ENCODE peak calls at places on chromosome 4, in eight cellular contexts. Z, S, R, P, C, G, J and X are unnamed samples.
A peak's percentile ranks its signal among the peaks of the same experiment; 100 is the strongest.

GRCh38 chr4:26235500-26235899 is 85.3 kb upstream of the RBPJ start:
- DNase-seq in Z (peak; percentile 84), S (no peak), R (peak; percentile 49), P (no peak), C (peak; percentile 75), G (peak; percentile 47), J (peak; percentile 85), X (no peak)

GRCh38 chr4:119025440-119025839 is 110.2 kb upstream of the MYOZ2 start:
- DNase-seq in Z (peak; percentile 84), S (peak; percentile 35), R (peak; percentile 74), P (no peak), C (peak; percentile 70), G (peak; percentile 77), J (peak; percentile 81), X (no peak)

GRCh38 chr4:97866821-97867556 is 276.3 kb downstream of the STPG2 start:
- DNase-seq in Z (no peak), S (no peak), R (no peak), P (no peak), C (no peak), G (no peak), J (no peak), X (no peak)

GRCh38 chr4:149555146-149555545 is 260.5 kb downstream of the IQCM start:
- DNase-seq in Z (no peak), S (no peak), R (peak; percentile 12), P (no peak), C (no peak), G (peak; percentile 70), J (peak; percentile 13), X (no peak)

GRCh38 chr4:7529368-7529923 is 94.7 kb upstream of the PSAPL1 start:
- DNase-seq in Z (no peak), S (no peak), R (no peak), P (peak; percentile 50), C (no peak), G (no peak), J (no peak), X (peak; percentile 68)

GRCh38 chr4:74675673-74676279 is 118.5 kb downstream of the BTC start:
- DNase-seq in Z (peak; percentile 83), S (peak; percentile 80), R (peak; percentile 60), P (peak; percentile 62), C (peak; percentile 76), G (peak; percentile 57), J (peak; percentile 89), X (no peak)

GRCh38 chr4:53514509-53514908 is 76.8 kb downstream of the LNX1 start:
- DNase-seq in Z (no peak), S (no peak), R (no peak), P (no peak), C (peak; percentile 29), G (no peak), J (no peak), X (no peak)

GRCh38 chr4:139300431-139301142 is 718 bp upstream of the NAA15 start:
- DNase-seq in Z (peak; percentile 86), S (no peak), R (peak; percentile 68), P (peak; percentile 31), C (peak; percentile 72), G (peak; percentile 70), J (peak; percentile 80), X (no peak)

GRCh38 chr4:127103723-127104122 is 529.0 kb upstream of the INTU start:
- DNase-seq in Z (no peak), S (no peak), R (no peak), P (no peak), C (no peak), G (peak; percentile 50), J (no peak), X (no peak)

GRCh38 chr4:80471701-80472100 is 136.2 kb downstream of the CFAP299 start:
- DNase-seq in Z (peak; percentile 24), S (no peak), R (peak; percentile 44), P (peak; percentile 32), C (peak; percentile 67), G (peak; percentile 44), J (no peak), X (no peak)

GRCh38 chr4:152939655-152940054 is 3.5 kb downstream of the FHDC1 start:
- DNase-seq in Z (no peak), S (no peak), R (no peak), P (peak; percentile 33), C (no peak), G (no peak), J (no peak), X (no peak)

GRCh38 chr4:122827899-122828601 is 1.4 kb downstream of the FGF2 start:
- DNase-seq in Z (peak; percentile 80), S (no peak), R (peak; percentile 68), P (peak; percentile 85), C (peak; percentile 77), G (peak; percentile 73), J (peak; percentile 87), X (peak; percentile 77)

GRCh38 chr4:184384056-184384809 is 90.1 kb downstream of the IRF2 start:
- DNase-seq in Z (peak; percentile 73), S (no peak), R (peak; percentile 93), P (peak; percentile 27), C (peak; percentile 96), G (peak; percentile 96), J (peak; percentile 89), X (no peak)

GRCh38 chr4:11768251-11768972 is 339.7 kb upstream of the HS3ST1 start:
- DNase-seq in Z (no peak), S (no peak), R (no peak), P (no peak), C (no peak), G (no peak), J (no peak), X (no peak)

GRCh38 chr4:37935026-37935425 is 25.2 kb upstream of the PTTG2 start:
- DNase-seq in Z (no peak), S (no peak), R (no peak), P (no peak), C (no peak), G (no peak), J (no peak), X (no peak)

GRCh38 chr4:107643021-107643420 is 77.0 kb downstream of the PAPSS1 start:
- DNase-seq in Z (no peak), S (no peak), R (no peak), P (no peak), C (no peak), G (no peak), J (peak; percentile 31), X (no peak)

GRCh38 chr4:187478292-187479205 is 517.0 kb upstream of the ZFP42 start:
- DNase-seq in Z (peak; percentile 51), S (no peak), R (peak; percentile 35), P (no peak), C (peak; percentile 95), G (peak; percentile 86), J (peak; percentile 89), X (no peak)

GRCh38 chr4:738781-739280 is 33.2 kb downstream of the PCGF3 start:
- DNase-seq in Z (no peak), S (no peak), R (no peak), P (no peak), C (no peak), G (no peak), J (no peak), X (no peak)

GRCh38 chr4:150178161-150178560 is 99.9 kb downstream of the DCLK2 start:
- DNase-seq in Z (no peak), S (no peak), R (no peak), P (no peak), C (peak; percentile 50), G (peak; percentile 90), J (peak; percentile 79), X (no peak)

GRCh38 chr4:55866290-55866907 is 13.0 kb downstream of the EXOC1 start:
- DNase-seq in Z (peak; percentile 98), S (peak; percentile 82), R (peak; percentile 89), P (no peak), C (peak; percentile 96), G (peak; percentile 96), J (peak; percentile 93), X (no peak)

GRCh38 chr4:120636120-120636630 is 286.4 kb downstream of the PRDM5 start:
- DNase-seq in Z (peak; percentile 6), S (no peak), R (no peak), P (no peak), C (no peak), G (peak; percentile 2), J (peak; percentile 7), X (no peak)

DNA sequence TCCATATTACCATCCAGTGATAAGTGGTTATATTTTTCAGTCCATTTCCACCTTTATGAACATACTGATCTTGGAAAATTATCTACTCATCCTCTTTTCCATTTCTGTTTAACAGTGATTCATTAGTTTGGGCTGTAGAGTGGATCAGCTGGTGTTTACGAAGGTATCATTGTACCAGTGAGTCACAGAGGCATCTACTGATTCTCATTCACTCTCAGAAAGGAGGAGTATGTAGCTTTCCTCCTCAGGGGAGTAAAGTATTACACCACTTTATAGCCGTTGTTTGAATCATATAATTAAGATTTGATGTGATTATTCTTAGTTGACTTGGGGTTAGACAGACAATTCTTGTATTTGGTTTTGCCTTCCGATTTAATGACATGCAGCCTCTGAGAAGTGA is 74.7 kb downstream of the GALNT7 start:
- DNase-seq in Z (peak; percentile 85), S (no peak), R (peak; percentile 88), P (no peak), C (peak; percentile 88), G (peak; percentile 87), J (peak; percentile 57), X (no peak)
- H3K9ac ChIP-seq in Z (no peak overlapping the region), S (no peak overlapping the region), R (no peak overlapping the region), P (no peak overlapping the region), C (no peak overlapping the region), G (no peak overlapping the region), J (no peak overlapping the region), X (no peak overlapping the region)

GRCh38 chr4:2501034-2501594 is 32.2 kb downstream of the RNF4 start:
- DNase-seq in Z (no peak), S (no peak), R (no peak), P (no peak), C (no peak), G (no peak), J (no peak), X (no peak)
- H3K4me3 ChIP-seq in Z (no peak overlapping the region), S (no peak overlapping the region), R (no peak overlapping the region), P (no peak overlapping the region), C (no peak overlapping the region), G (no peak overlapping the region), J (no peak overlapping the region), X (no peak overlapping the region)

GRCh38 chr4:185467991-185468390 is 3.5 kb downstream of the CCDC110 start:
- DNase-seq in Z (no peak), S (no peak), R (no peak), P (no peak), C (no peak), G (no peak), J (no peak), X (no peak)

GRCh38 chr4:185464887-185465286 is 6.6 kb downstream of the CCDC110 start:
- DNase-seq in Z (no peak), S (no peak), R (no peak), P (no peak), C (peak; percentile 72), G (no peak), J (peak; percentile 30), X (no peak)

GRCh38 chr4:185465707-185466106 is 5.8 kb downstream of the CCDC110 start:
- DNase-seq in Z (no peak), S (no peak), R (no peak), P (no peak), C (no peak), G (no peak), J (no peak), X (no peak)

GRCh38 chr4:185468999-185469398 is 2.5 kb downstream of the CCDC110 start:
- DNase-seq in Z (no peak), S (no peak), R (no peak), P (no peak), C (no peak), G (no peak), J (no peak), X (no peak)

GRCh38 chr4:185467101-185467500 is 4.4 kb downstream of the CCDC110 start:
- DNase-seq in Z (peak; percentile 59), S (no peak), R (no peak), P (no peak), C (peak; percentile 57), G (peak; percentile 3), J (peak; percentile 30), X (no peak)
- H3K9ac ChIP-seq in Z (no peak overlapping the region), S (no peak overlapping the region), R (no peak overlapping the region), P (no peak overlapping the region), C (peak overlapping the region; percentile 23), G (no peak overlapping the region), J (peak overlapping the region; percentile 37), X (no peak overlapping the region)

GRCh38 chr4:141233673-141234072 is 13.0 kb downstream of the ZNF330 start:
- DNase-seq in Z (no peak), S (no peak), R (no peak), P (no peak), C (no peak), G (no peak), J (no peak), X (no peak)
- H3K4me3 ChIP-seq in Z (no peak overlapping the region), S (no peak overlapping the region), R (no peak overlapping the region), P (no peak overlapping the region), C (no peak overlapping the region), G (no peak overlapping the region), J (no peak overlapping the region), X (no peak overlapping the region)